ENCODE peak calls at places on chromosomes 1 and 21, in eight cellular contexts. A is stomach; L is cardiac fibroblast; G is pancreas; D is mucosa of descending colon; E is CD8-positive, alpha-beta T cell; I is testis; M is cardiac muscle cell. B is an unnamed sample.

GRCh38 chr1:15053091-15053657 is 100.4 kb upstream of the TMEM51 start:
- DNase-seq in A (no peak), M (no peak), G (no peak), L (no peak), D (no peak), E (no peak), I (no peak), B (no peak)

GRCh38 chr21:44993321-44994015 is 53.6 kb downstream of the SLX9 start:
- DNase-seq in L (no peak), D (peak; percentile 14), G (peak; percentile 48), E (no peak), M (no peak), A (no peak), I (no peak), B (no peak)

GRCh38 chr1:159828916-159829634 is 2.4 kb downstream of the SLAMF8 start:
- DNase-seq in G (peak; percentile 66), L (peak; percentile 28), D (peak; percentile 59), A (peak; percentile 49), I (peak; percentile 59), E (no peak), M (peak; percentile 59), B (no peak)

GRCh38 chr1:39076127-39076798 is 50.1 kb downstream of the NDUFS5 start:
- DNase-seq in L (peak; percentile 92), E (no peak), G (peak; percentile 89), I (peak; percentile 94), M (no peak), D (peak; percentile 46), A (peak; percentile 68), B (no peak)

GRCh38 chr1:27637052-27637451 is 2.1 kb upstream of the FGR start:
- DNase-seq in I (no peak), A (no peak), G (no peak), E (no peak), L (no peak), D (no peak), M (no peak), B (no peak)

GRCh38 chr1:240503558-240503957 is 108.4 kb downstream of the GREM2 start:
- DNase-seq in G (no peak), L (no peak), I (no peak), D (no peak), M (no peak), E (no peak), A (no peak), B (no peak)

GRCh38 chr1:78688701-78689100 is 39.1 kb downstream of the IFI44 start:
- DNase-seq in I (no peak), A (no peak), G (no peak), D (no peak), L (peak; percentile 83), E (no peak), M (no peak), B (no peak)

GRCh38 chr21:46098303-46099141 is 610 bp downstream of the COL6A2 start:
- DNase-seq in D (peak; percentile 35), E (peak; percentile 15), G (peak; percentile 62), L (peak; percentile 42), M (peak; percentile 34), A (peak; percentile 20), I (peak; percentile 8), B (peak; percentile 88)

GRCh38 chr1:180186831-180187230 is 32.2 kb downstream of the QSOX1 start:
- DNase-seq in G (no peak), I (no peak), E (no peak), M (no peak), A (no peak), D (no peak), L (no peak), B (no peak)

GRCh38 chr1:201702936-201703335 is 126.0 kb upstream of the IPO9 start:
- DNase-seq in I (no peak), G (peak; percentile 55), A (no peak), D (no peak), L (peak; percentile 39), M (peak; percentile 86), E (no peak), B (no peak)

DNA sequence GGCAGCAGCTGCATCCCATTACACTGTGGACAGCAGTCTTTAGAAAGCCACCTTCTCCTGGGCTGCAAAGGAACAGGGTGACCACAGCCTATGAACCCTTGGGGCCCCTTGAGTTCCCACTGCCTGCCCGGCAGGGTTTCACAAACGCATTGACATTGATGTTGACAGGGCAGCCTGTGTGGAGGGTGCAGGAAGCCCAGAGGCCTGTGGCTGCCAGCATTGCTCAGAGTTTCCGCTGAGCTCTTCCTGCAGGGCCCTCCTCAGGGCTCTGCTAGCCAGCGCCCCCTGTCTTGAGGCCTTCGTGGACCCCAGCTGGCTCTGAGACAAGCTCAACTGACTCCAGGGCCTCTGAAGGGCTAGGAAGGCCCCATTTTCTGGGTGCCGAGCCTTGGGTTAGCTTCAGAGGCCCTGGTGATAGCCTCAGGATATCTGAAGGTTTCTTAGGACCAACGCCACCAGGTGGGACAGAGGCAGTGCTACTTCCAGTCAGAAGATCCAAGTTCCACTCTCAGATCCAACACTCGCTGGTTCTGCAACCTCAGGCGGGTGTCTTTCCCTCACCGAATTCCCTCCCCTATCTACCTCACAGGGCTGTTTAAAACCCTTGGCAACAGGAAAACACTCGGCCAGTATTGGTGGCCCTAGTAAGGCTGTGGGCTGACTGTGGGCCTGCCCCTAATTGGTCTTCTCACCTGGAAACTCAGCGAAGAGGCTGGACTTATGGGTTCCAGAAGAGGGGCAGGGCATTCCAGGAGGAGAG is 27.2 kb upstream of the EPS8L3 start:
- DNase-seq in E (peak; percentile 72), M (peak; percentile 79), G (peak; percentile 54), D (peak; percentile 68), A (peak; percentile 43), I (no peak), L (peak; percentile 89), B (peak; percentile 88)
- TF ChIP-seq CTCF in E (peak; percentile 54), M (peak; percentile 68), G (no peak), D (no peak), A (no peak), I (no peak), L (peak; percentile 44), B (no peak)

GRCh38 chr1:53541761-53542550 is 82.8 kb downstream of the DMRTB1 start:
- DNase-seq in D (peak; percentile 12), E (no peak), I (no peak), G (peak; percentile 50), A (no peak), M (peak; percentile 54), L (peak; percentile 64), B (peak; percentile 86)
- TF ChIP-seq CTCF in D (no peak), E (no peak), I (no peak), G (no peak), A (peak; percentile 12), M (peak; percentile 35), L (peak; percentile 33), B (no peak)

GRCh38 chr1:215824245-215824644 is 257.1 kb downstream of the KCTD3 start:
- DNase-seq in M (peak; percentile 1), L (peak; percentile 27), I (no peak), E (no peak), A (no peak), G (no peak), D (no peak), B (no peak)
- TF ChIP-seq CTCF in M (peak; percentile 44), L (peak; percentile 36), I (no peak), E (no peak), A (no peak), G (no peak), D (no peak), B (no peak)

GRCh38 chr21:33894736-33895288 is 20.8 kb downstream of the ATP5PO start:
- DNase-seq in G (peak; percentile 71), D (peak; percentile 65), L (peak; percentile 94), E (peak; percentile 52), I (peak; percentile 89), A (peak; percentile 57), M (peak; percentile 89), B (peak; percentile 68)

GRCh38 chr21:33895356-33895755 is 20.2 kb downstream of the ATP5PO start:
- DNase-seq in E (no peak), I (no peak), L (no peak), A (no peak), M (no peak), D (no peak), G (no peak), B (peak; percentile 60)

GRCh38 chr21:33890187-33890586 is 25.4 kb downstream of the ATP5PO start:
- DNase-seq in A (no peak), E (no peak), I (no peak), G (no peak), M (no peak), L (no peak), D (no peak), B (no peak)

GRCh38 chr21:33893917-33894316 is 21.7 kb downstream of the ATP5PO start:
- DNase-seq in D (no peak), E (no peak), L (no peak), I (no peak), A (no peak), M (no peak), G (no peak), B (peak; percentile 66)

GRCh38 chr21:33892853-33893252 is 22.8 kb downstream of the ATP5PO start:
- DNase-seq in A (no peak), M (peak; percentile 31), G (no peak), E (no peak), D (no peak), L (no peak), I (no peak), B (no peak)
- TF ChIP-seq CTCF in A (no peak), M (no peak), G (no peak), E (no peak), D (no peak), L (no peak), I (no peak), B (no peak)

GRCh38 chr1:22527555-22528296 is 35.6 kb upstream of the EPHA8 start:
- DNase-seq in E (no peak), L (peak; percentile 18), D (no peak), G (peak; percentile 63), I (no peak), A (no peak), M (peak; percentile 44), B (peak; percentile 70)
- TF ChIP-seq CTCF in E (no peak), L (no peak), D (no peak), G (no peak), I (no peak), A (no peak), M (no peak), B (no peak)

GRCh38 chr1:170765712-170766330 is 101.9 kb downstream of the PRRX1 start:
- DNase-seq in I (no peak), M (peak; percentile 20), E (no peak), L (peak; percentile 72), A (no peak), D (no peak), G (no peak), B (no peak)
- TF ChIP-seq CTCF in I (peak; percentile 62), M (peak; percentile 64), E (no peak), L (peak; percentile 58), A (no peak), D (no peak), G (no peak), B (no peak)

B was measured in lower leg skin.